ENCODE peak calls at places on chromosomes 5 and 9, in four cellular contexts. W, R, P and J are unnamed samples.

GRCh38 chr9:6669881-6670280 is 24.4 kb upstream of the GLDC start:
- DNase-seq in R (no peak), P (no peak), W (no peak), J (no peak)

GRCh38 chr5:74356009-74356695 is 284.4 kb downstream of the ENC1 start:
- DNase-seq in P (no peak), W (no peak), R (no peak), J (no peak)

GRCh38 chr9:16136961-16137360 is 584.1 kb downstream of the CCDC171 start:
- DNase-seq in P (no peak), R (no peak), W (no peak), J (no peak)

GRCh38 chr5:19739691-19740090 is 248.3 kb downstream of the CDH18 start:
- DNase-seq in P (no peak), W (no peak), R (no peak), J (no peak)

GRCh38 chr5:67576112-67576511 is 379.5 kb upstream of the CD180 start:
- DNase-seq in P (no peak), R (no peak), W (no peak), J (no peak)

GRCh38 chr9:11257992-11258391 is 645.2 kb upstream of the PTPRD start:
- DNase-seq in W (no peak), P (no peak), R (no peak), J (no peak)

GRCh38 chr5:171427318-171428167 is 8.1 kb downstream of the FGF18 start:
- DNase-seq in W (peak; percentile 73), P (peak; percentile 25), R (no peak), J (no peak)

GRCh38 chr5:124519396-124519795 is 227.0 kb downstream of the ZNF608 start:
- DNase-seq in P (no peak), R (peak; percentile 33), W (no peak), J (no peak)

GRCh38 chr9:31697956-31698355 is 686.5 kb upstream of the ACO1 start:
- DNase-seq in R (no peak), W (no peak), P (no peak), J (no peak)

GRCh38 chr5:179241764-179242370 is 103.4 kb downstream of the ADAMTS2 start:
- DNase-seq in W (peak; percentile 47), P (no peak), R (no peak), J (peak; percentile 6)

GRCh38 chr9:95382433-95382832 is 64.9 kb upstream of the FANCC start:
- DNase-seq in W (no peak), P (no peak), R (no peak), J (no peak)

GRCh38 chr5:76684756-76685594 is 31.0 kb upstream of the F2R start:
- DNase-seq in W (no peak), P (no peak), R (no peak), J (no peak)

GRCh38 chr5:137344021-137344420 is 155.1 kb downstream of the SPOCK1 start:
- DNase-seq in P (no peak), R (no peak), W (no peak), J (no peak)

GRCh38 chr5:137344723-137345322 is 154.3 kb downstream of the SPOCK1 start:
- DNase-seq in W (no peak), P (peak; percentile 40), R (no peak), J (peak; percentile 33)

GRCh38 chr5:137341831-137342230 is 157.3 kb downstream of the SPOCK1 start:
- DNase-seq in W (no peak), R (no peak), P (no peak), J (no peak)

GRCh38 chr5:137340899-137341298 is 158.2 kb downstream of the SPOCK1 start:
- DNase-seq in R (no peak), P (no peak), W (no peak), J (no peak)

DNA sequence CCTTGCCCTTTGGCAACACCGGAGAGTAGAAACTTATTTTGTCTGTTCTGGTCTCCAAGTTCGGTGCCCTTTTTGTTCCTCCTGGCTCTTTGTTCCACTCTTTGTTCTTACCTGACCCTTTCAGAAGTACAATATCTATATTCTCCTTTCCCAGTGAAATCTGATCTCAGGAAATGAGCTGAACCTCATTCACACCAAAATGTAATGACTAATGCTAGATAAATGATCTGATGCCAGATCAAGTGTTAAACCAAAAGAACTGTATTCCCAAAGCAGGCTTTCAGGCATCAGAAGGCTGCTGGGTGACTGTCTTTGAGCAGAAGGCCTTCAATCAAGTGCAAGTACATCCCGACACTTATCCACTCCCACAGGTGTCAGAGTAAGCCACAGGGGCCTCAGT is 156.4 kb downstream of the SPOCK1 start:
- DNase-seq in R (no peak), P (no peak), W (no peak), J (no peak)
- TF ChIP-seq POLR2AphosphoS5 in R (no peak), P (no peak), W (no peak), J (no peak)

GRCh38 chr5:57839025-57839424 is 356.4 kb upstream of the ACTBL2 start:
- DNase-seq in R (no peak), W (no peak), P (no peak), J (no peak)

GRCh38 chr5:57834829-57835554 is 352.4 kb upstream of the ACTBL2 start:
- DNase-seq in R (no peak), P (no peak), W (no peak), J (no peak)

GRCh38 chr5:57836921-57837320 is 354.3 kb upstream of the ACTBL2 start:
- DNase-seq in P (no peak), R (no peak), W (no peak), J (no peak)

GRCh38 chr5:57833489-57833888 is 350.9 kb upstream of the ACTBL2 start:
- DNase-seq in W (no peak), P (no peak), R (no peak), J (no peak)

DNA sequence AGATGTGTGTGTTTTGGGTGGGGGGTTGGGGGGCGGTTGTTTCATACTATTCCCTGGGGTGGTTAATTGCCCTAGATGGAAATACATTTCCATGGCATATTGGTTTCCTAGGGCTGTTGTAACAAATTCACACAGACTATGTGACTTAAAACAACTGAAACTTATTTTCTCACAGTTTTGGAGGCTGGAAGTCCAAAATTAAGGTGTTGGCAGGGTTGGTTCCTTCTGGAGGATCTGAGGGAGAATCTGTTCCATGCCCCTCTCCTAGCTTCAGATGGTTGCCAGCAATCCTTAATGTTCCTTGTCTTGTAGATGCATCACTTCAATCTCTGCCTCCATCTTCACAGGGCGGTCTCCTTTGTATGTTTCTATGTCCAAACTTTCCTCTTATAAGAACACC is 353.7 kb upstream of the ACTBL2 start:
- DNase-seq in P (no peak), R (no peak), W (no peak), J (no peak)
- TF ChIP-seq EP300 in P (no peak), R (no peak), W (no peak), J (no peak)

GRCh38 chr5:56208681-56209080 is 24.4 kb downstream of the ANKRD55 start:
- DNase-seq in P (no peak), W (no peak), R (no peak), J (no peak)

GRCh38 chr5:56215019-56215830 is 17.9 kb downstream of the ANKRD55 start:
- DNase-seq in P (no peak), R (no peak), W (no peak), J (no peak)

GRCh38 chr5:56212127-56212879 is 20.8 kb downstream of the ANKRD55 start:
- DNase-seq in R (no peak), W (no peak), P (no peak), J (no peak)

GRCh38 chr5:56207537-56207936 is 25.6 kb downstream of the ANKRD55 start:
- DNase-seq in P (no peak), W (no peak), R (no peak), J (no peak)

DNA sequence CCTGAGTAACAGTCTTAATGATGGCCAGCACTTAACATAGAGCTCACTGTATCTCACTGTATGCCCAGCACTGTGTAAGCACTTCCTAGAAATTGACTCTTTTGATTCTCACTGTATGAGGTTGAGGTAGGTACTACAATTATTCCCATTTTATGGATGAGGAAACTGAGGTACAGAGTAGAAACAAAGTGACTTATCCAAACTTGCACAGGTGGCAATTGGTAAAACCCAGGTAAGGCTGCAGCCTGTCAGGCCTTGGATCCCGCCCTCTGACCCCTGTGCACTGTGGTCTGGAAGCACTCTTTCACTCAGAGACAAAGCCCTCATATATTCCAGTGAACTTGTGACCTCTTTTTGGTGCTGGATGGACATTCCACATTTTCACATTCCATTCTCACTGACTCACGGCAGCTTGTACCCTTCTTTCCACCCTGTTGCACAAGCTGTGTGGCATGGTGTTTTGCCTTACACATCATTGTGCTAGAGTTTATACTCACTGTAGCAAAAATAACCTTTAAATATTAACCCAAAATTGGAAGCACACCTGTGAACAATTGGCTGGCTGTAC is 21.7 kb downstream of the ANKRD55 start:
- DNase-seq in W (no peak), P (no peak), R (no peak), J (no peak)
- H3K27ac ChIP-seq in W (no peak overlapping the region), P (no peak overlapping the region), R (no peak overlapping the region), J (no peak overlapping the region)

GRCh38 chr9:136839229-136840139 is 2.8 kb upstream of the AJM1 start:
- DNase-seq in P (no peak), W (no peak), R (no peak), J (no peak)
- TF ChIP-seq POLR2AphosphoS5 in P (no peak), W (no peak), R (no peak), J (no peak)

GRCh38 chr5:142508630-142509425 is 177.1 kb downstream of the FGF1 start:
- DNase-seq in R (no peak), W (no peak), P (no peak), J (no peak)
- TF ChIP-seq EP300 in R (no peak), W (no peak), P (no peak), J (no peak)

DNA sequence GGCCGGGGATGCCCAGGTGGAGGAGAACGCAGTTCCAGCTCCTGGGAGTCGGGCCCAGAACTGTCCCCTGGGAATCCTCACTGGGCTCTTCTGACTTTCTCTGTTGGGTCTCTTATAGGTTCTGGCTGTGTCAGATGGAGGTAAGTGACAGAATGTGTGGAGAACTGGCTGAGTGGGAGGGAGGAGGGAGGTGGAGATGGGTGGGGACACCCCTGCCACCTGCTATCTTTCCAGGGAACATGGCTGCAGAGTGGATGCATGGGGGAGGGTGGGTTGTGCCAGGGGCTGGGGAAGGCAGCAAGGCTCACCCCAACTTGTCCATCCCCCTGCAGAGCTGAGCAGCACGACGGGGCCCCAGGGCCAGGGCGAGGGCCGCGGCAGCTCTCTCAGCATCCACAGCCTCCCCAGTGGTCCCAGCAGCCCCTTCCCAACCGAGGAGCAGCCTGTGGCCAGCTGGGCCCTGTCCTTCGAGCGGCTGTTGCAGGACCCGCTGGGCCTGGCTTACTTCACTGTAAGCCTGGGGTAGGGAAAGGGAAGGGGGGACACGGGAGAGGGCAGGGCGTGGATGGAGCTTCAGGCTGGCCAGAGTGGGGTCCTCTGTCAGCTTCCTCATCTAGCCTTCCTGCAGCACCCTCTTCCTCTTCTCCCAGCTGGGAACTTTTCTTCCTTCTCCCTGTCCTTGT is 8.3 kb downstream of the RGS14 start:
- DNase-seq in P (no peak), R (no peak), W (no peak), J (no peak)
- H3K27ac ChIP-seq in P (peak overlapping the region; percentile 83), R (peak overlapping the region; percentile 50), W (peak overlapping the region; percentile 83), J (peak overlapping the region; percentile 86)

DNA sequence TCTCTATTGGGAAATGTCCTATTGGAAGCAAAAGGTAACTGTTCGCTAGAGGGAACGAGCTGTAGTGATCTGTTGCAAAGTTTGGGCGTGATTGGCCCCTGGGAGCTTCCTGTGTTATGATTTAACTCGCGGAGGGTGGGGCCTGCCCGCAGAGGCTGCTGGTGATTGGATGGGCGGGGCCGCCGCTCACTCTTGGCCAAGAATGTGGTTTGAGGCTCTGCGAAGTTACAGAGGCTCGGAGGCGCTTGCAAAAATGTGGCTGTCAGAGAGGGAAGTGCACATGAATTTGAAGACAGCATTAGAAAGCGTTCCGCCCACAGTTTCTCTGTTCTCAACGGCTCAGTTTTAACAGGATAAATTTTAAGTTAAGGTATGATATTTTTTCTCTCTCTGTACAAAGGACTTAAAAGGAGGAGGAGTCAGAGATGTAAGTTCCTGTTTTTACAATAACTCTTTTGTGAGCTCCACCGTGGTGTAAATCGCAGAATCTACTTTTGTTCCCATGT is 46.9 kb downstream of the CNTRL start:
- DNase-seq in P (peak; percentile 98), W (peak; percentile 99), R (peak; percentile 87), J (peak; percentile 97)
- TF ChIP-seq POLR2AphosphoS5 in P (peak; percentile 79), W (peak; percentile 65), R (peak; percentile 86), J (peak; percentile 60)

GRCh38 chr5:2773327-2773726 is 21.9 kb upstream of the IRX2 start:
- DNase-seq in P (no peak), R (no peak), W (no peak), J (no peak)
- TF ChIP-seq EP300 in P (no peak), R (no peak), W (no peak), J (no peak)